ENCODE peak calls at places on chromosomes 16 and 17, in ten cellular contexts. Y is neuronal stem cell; D is HCT116; Z is uterus; O is hepatocyte; Q is Peyer's patch; G is naive thymus-derived CD4-positive, alpha-beta T cell; R is heart right ventricle; V is NT2/D1; L is tibial nerve. X is an unnamed sample. For H3K4me1, the result is how much of the 10 kb centered on the place peaks cover.

GRCh38 chr16:84303023-84303422 is 8.3 kb downstream of the WFDC1 start:
- DNase-seq in O (peak), Z (peak), L (no peak), D (no peak), G (no peak), Q (no peak), V (no peak), R (peak), Y (no peak), X (no peak)

GRCh38 chr16:73032548-73033270 is 15.2 kb downstream of the ZFHX3 start:
- DNase-seq in D (no peak), L (no peak), Z (no peak), G (no peak), V (peak), Q (no peak), O (no peak), Y (no peak), R (no peak), X (no peak)

GRCh38 chr17:333626-334396 is 18.8 kb downstream of the RPH3AL start:
- DNase-seq in Q (peak), D (no peak), L (peak), G (no peak), R (peak), Y (no peak), Z (peak), V (no peak), O (peak), X (no peak)

GRCh38 chr16:68644303-68644702 is 807 bp upstream of the CDH3 start:
- DNase-seq in Y (no peak), R (no peak), G (no peak), L (no peak), Q (no peak), V (no peak), O (peak), Z (no peak), D (no peak), X (no peak)

GRCh38 chr17:40323731-40324650 is 15.0 kb downstream of the RARA start:
- DNase-seq in D (no peak), L (no peak), V (no peak), Z (no peak), Q (peak), Y (no peak), R (peak), O (no peak), G (peak), X (no peak)

GRCh38 chr17:65349916-65350315 is 211.5 kb downstream of the AXIN2 start:
- DNase-seq in V (no peak), G (no peak), D (no peak), R (no peak), O (no peak), Y (no peak), L (no peak), Q (no peak), Z (no peak), X (no peak)

GRCh38 chr16:3774156-3774767 is 56.9 kb upstream of the TRAP1 start:
- DNase-seq in D (no peak), Z (no peak), Q (no peak), G (no peak), O (no peak), L (no peak), R (peak), Y (no peak), V (no peak), X (no peak)

GRCh38 chr17:62119373-62119772 is 54.3 kb upstream of the MED13 start:
- DNase-seq in Q (no peak), V (no peak), L (no peak), Z (no peak), D (no peak), O (no peak), Y (no peak), G (no peak), R (no peak), X (no peak)

GRCh38 chr16:68356249-68356918 is 45.6 kb downstream of the PRMT7 start:
- DNase-seq in D (no peak), Z (no peak), R (no peak), G (peak), Y (no peak), Q (peak), L (no peak), V (no peak), O (no peak), X (no peak)

DNA sequence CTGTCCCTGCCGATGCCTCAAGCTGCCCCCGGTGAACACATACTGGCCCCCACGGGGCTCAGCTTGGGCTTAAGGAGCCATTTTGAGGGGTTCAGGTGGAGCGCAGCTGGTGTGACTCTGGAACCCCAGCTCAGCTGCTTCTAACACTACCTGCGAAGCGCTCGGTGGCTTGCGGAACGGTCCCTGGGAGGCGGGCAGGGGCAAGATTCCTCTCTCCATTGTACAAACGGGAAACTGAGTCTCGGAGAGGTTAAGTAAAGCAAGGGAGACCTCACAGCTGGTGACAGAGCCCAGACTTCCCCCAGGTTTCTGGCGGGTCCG is 11.8 kb downstream of the GALK1 start:
- DNase-seq in D (no peak), G (no peak), R (no peak), O (no peak), Y (no peak), Z (no peak), Q (no peak), L (no peak), V (no peak), X (no peak)
- H3K4me3 ChIP-seq in D (no peak), G (peak), R (peak), O (no peak), Y (no peak), Z (peak), Q (peak), L (peak), V (peak), X (no peak)

GRCh38 chr17:73292031-73292531 is 19.7 kb downstream of the CDC42EP4 start:
- DNase-seq in L (no peak), D (peak), Z (no peak), Y (no peak), Q (no peak), R (peak), V (no peak), G (no peak), O (no peak), X (no peak)
- H3K4me1 ChIP-seq in L (under half), D (half or more), Z (half or more), Y (under half), Q (under half), R (half or more), V (under half), G (under half), O (half or more), X (under half)

GRCh38 chr16:75256871-75257343 is 5.5 kb upstream of the BCAR1 start:
- DNase-seq in D (no peak), Z (peak), G (no peak), V (no peak), R (peak), Y (no peak), L (no peak), O (peak), Q (no peak), X (no peak)
- H3K4me3 ChIP-seq in D (no peak), Z (no peak), G (no peak), V (no peak), R (no peak), Y (peak), L (no peak), O (no peak), Q (no peak), X (no peak)

DNA sequence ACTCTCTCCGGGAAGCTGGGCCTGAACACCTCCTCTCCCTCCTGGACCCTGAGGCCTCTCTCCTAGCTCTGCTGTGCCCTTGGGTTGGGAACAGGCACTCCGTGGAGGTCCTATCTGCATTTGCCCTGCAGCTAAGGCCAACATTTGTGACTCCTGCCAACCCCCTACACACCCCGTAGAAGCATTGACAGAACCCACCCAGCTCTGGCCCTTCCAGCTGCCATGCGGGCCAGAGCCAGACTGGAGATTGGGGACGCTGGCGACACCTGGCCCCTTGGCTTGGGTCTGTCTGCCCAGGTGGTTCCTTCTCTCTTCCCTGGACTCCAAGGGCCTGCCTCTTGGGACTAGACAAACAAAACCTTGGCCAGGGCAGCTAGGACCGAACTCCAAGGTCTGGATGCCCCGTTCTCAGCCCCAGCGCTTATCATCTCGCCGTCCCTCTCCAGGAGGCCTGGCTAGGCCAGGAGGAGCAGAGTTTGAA is 644 bp upstream of the RHBDF2 start:
- DNase-seq in D (no peak), L (no peak), Y (no peak), Z (no peak), V (no peak), Q (no peak), O (peak), R (no peak), G (no peak), X (no peak)
- H3K4me1 ChIP-seq in D (under half), L (under half), Y (under half), Z (under half), V (under half), Q (under half), O (under half), R (half or more), G (under half), X (under half)

GRCh38 chr17:8250101-8250500 is 1.0 kb downstream of the PFAS start:
- DNase-seq in G (no peak), R (no peak), Y (no peak), L (no peak), Q (no peak), O (no peak), Z (no peak), V (no peak), D (no peak), X (no peak)
- H3K4me3 ChIP-seq in G (no peak), R (peak), Y (no peak), L (no peak), Q (no peak), O (peak), Z (no peak), V (peak), D (peak), X (peak)

DNA sequence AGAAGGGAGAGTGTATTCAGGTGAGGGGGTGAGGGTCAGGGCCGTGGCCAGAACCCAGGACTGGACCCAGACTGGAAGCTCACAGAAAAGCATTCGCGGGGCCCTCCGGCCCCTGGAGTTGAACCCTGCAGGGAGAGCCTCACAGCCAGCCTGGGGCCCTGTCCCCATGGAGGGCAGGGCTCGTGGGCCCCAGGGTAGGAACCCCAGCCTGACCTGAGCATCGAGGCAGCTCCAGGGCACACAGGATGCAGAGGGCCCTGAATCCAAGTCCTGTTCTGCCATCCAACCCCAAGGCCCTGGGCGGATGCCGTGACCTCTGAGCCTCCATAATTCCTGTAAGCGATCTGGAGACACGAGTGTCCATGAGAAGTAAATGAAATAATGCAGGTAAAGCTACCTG is 79.1 kb downstream of the MGAT5B start:
- DNase-seq in L (no peak), V (no peak), Q (no peak), R (no peak), O (no peak), D (no peak), Y (no peak), Z (no peak), G (no peak), X (no peak)
- H3K4me1 ChIP-seq in L (under half), V (under half), Q (under half), R (under half), O (under half), D (under half), Y (under half), Z (under half), G (under half), X (under half)

GRCh38 chr17:74779948-74780400 is 3.8 kb upstream of the NAT9 start:
- DNase-seq in Y (no peak), D (no peak), G (peak), R (peak), L (no peak), Q (peak), O (no peak), Z (no peak), V (no peak), X (no peak)

GRCh38 chr17:74778960-74779359 is 2.8 kb upstream of the NAT9 start:
- DNase-seq in V (no peak), R (no peak), G (no peak), Z (no peak), Q (no peak), D (no peak), L (no peak), O (no peak), Y (no peak), X (no peak)

GRCh38 chr17:74782571-74782970 is 6.4 kb upstream of the NAT9 start:
- DNase-seq in Q (no peak), O (no peak), R (no peak), Z (no peak), L (no peak), D (no peak), G (no peak), Y (no peak), V (no peak), X (no peak)

GRCh38 chr17:74777884-74778490 is 1.8 kb upstream of the NAT9 start:
- DNase-seq in V (no peak), D (no peak), L (no peak), O (no peak), R (no peak), Z (no peak), Y (no peak), Q (no peak), G (no peak), X (no peak)

GRCh38 chr17:74780443-74781238 is 4.5 kb upstream of the NAT9 start:
- DNase-seq in D (peak), V (peak), R (no peak), Q (peak), Y (no peak), L (no peak), G (no peak), O (no peak), Z (no peak), X (no peak)
- H3K4me3 ChIP-seq in D (no peak), V (no peak), R (no peak), Q (no peak), Y (no peak), L (no peak), G (peak), O (no peak), Z (no peak), X (no peak)

GRCh38 chr17:27518048-27518447 is 61.8 kb downstream of the KSR1 start:
- DNase-seq in O (no peak), V (no peak), D (no peak), G (no peak), Z (no peak), R (no peak), Q (no peak), L (no peak), Y (no peak), X (no peak)
- H3K4me1 ChIP-seq in O (under half), V (under half), D (under half), G (under half), Z (under half), R (under half), Q (under half), L (under half), Y (under half), X (under half)

DNA sequence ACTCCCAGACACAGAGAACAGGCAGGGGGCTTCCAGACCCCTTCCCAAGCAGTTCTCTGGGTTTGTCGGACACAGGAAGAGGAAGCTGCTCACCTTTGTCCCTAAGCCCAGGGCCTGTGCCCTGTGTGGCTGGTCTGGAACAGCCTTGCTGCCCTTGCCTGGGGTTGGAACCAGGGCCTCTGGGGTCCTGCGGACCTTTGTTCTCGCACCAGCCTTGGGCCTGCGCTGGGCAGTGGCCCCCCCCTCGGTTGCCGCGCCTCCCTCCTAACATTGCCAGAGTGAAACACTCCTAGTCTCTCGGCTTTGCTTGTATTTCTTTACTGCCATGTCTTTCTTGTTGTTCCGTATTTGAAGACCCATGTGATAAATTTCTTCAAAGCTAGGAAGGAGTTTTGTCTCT is 8.5 kb upstream of the IL17C start:
- DNase-seq in Z (no peak), Y (no peak), L (no peak), G (no peak), V (no peak), D (no peak), O (no peak), R (no peak), Q (no peak), X (no peak)
- H3K4me3 ChIP-seq in Z (no peak), Y (no peak), L (no peak), G (no peak), V (no peak), D (no peak), O (no peak), R (no peak), Q (no peak), X (no peak)

DNA sequence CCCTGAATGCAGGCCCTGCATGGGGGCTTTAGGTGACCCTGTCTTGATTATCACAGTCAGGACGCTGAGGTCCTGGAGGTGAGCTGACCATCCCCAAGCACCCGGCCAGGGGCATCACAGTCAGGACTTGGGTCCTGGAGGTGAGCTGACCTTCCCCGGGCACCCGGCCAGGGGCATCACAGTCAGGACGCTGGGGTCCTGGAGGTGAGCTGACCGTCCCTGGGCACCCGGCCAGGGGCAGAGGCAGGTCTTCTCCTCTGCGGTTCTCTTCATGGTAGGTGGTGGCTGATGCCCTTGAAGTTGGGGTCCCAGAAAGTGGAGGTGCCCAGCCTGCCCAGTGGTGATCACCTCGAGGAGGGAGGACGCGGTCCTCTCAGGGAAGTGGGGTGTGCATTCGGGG is 36.2 kb upstream of the GSE1 start:
- DNase-seq in O (no peak), Q (no peak), Y (no peak), L (no peak), G (no peak), R (no peak), V (no peak), Z (no peak), D (no peak), X (no peak)
- H3K4me1 ChIP-seq in O (half or more), Q (under half), Y (under half), L (under half), G (under half), R (half or more), V (half or more), Z (under half), D (under half), X (under half)

X was measured in keratinocyte.